ENCODE peak calls at places on chromosome 12, in ten cellular contexts. X is H9, Y is HFF-Myc, C is astrocyte of the spinal cord, E is gastrocnemius medialis, T is body of pancreas, L is cardiac fibroblast, D is kidney epithelial cell, K is nephron progenitor cell, J is astrocyte of the cerebellum. P is an unnamed sample.

GRCh38 chr12:2017724-2018337 is 13.6 kb upstream of the DCP1B start:
- DNase-seq in X (no peak), Y (no peak), C (no peak), E (no peak), T (no peak), L (no peak), D (no peak), K (peak), J (no peak), P (no peak)

GRCh38 chr12:52798003-52798670 is 2.2 kb upstream of the KRT3 start:
- DNase-seq in X (no peak), Y (no peak), C (peak), E (no peak), T (no peak), L (no peak), D (peak), K (no peak), J (peak), P (peak)

GRCh38 chr12:99605-100004 is 33.0 kb downstream of the IQSEC3 start:
- DNase-seq in X (peak), Y (no peak), C (peak), E (no peak), T (no peak), L (peak), D (no peak), K (peak), J (no peak), P (peak)

GRCh38 chr12:23945249-23945648 is 4.2 kb downstream of the SOX5 start:
- DNase-seq in X (no peak), Y (no peak), C (no peak), E (no peak), T (no peak), L (no peak), D (no peak), K (no peak), J (no peak), P (no peak)

GRCh38 chr12:113926792-113927191 is 39.3 kb downstream of the RBM19 start:
- DNase-seq in X (no peak), Y (no peak), C (peak), E (no peak), T (no peak), L (no peak), D (no peak), K (no peak), J (no peak), P (no peak)

GRCh38 chr12:123384318-123384993 is 524 bp downstream of the KMT5A start:
- DNase-seq in X (no peak), Y (no peak), C (no peak), E (no peak), T (no peak), L (no peak), D (no peak), K (peak), J (no peak), P (no peak)

GRCh38 chr12:65602191-65602578 is 222.1 kb upstream of the HMGA2 start:
- DNase-seq in X (no peak), Y (no peak), C (no peak), E (no peak), T (no peak), L (peak), D (no peak), K (no peak), J (no peak), P (no peak)

GRCh38 chr12:30533518-30533917 is 162.2 kb downstream of the IPO8 start:
- DNase-seq in X (no peak), Y (peak), C (no peak), E (no peak), T (no peak), L (peak), D (no peak), K (no peak), J (no peak), P (peak)

GRCh38 chr12:573226-573625 is 90.0 kb downstream of the NINJ2 start:
- DNase-seq in X (no peak), Y (no peak), C (no peak), E (no peak), T (no peak), L (no peak), D (no peak), K (no peak), J (no peak), P (no peak)

DNA sequence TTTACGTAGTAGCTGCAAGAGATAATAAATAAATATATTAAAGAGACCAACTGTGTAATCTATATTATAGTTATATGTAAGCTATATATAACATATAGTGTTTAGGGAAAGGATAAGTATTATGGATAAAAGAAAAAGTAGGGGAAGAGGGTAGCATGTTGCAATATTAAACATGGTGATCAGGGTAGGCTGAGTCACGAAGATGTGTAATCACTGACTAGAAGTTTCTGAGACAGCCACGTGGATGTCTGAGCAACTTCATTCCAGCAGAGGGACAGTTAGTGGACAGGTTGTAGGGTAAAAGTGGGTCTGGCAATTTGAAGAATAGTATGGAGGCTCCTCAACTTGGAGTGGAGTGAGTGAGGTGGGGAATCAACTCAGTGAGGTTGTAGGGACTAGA is 109.7 kb downstream of the ANO4 start:
- DNase-seq in X (no peak), Y (no peak), C (no peak), E (no peak), T (no peak), L (no peak), D (no peak), K (no peak), J (no peak), P (peak)
- TF ChIP-seq CTCF in X (no peak), Y (no peak), C (no peak), E (no peak), T (no peak), L (no peak), D (no peak), K (no peak), J (no peak), P (no peak)

GRCh38 chr12:48938805-48939204 is 13.5 kb upstream of the FKBP11 start:
- DNase-seq in X (no peak), Y (no peak), C (no peak), E (no peak), T (no peak), L (no peak), D (no peak), K (no peak), J (no peak), P (no peak)

GRCh38 chr12:48936379-48936979 is 11.2 kb upstream of the FKBP11 start:
- DNase-seq in X (peak), Y (no peak), C (peak), E (no peak), T (peak), L (peak), D (no peak), K (peak), J (peak), P (peak)

GRCh38 chr12:48934312-48934706 is 9.0 kb upstream of the FKBP11 start:
- DNase-seq in X (no peak), Y (no peak), C (no peak), E (no peak), T (no peak), L (peak), D (no peak), K (no peak), J (no peak), P (no peak)

GRCh38 chr12:48940181-48940580 is 14.9 kb upstream of the FKBP11 start:
- DNase-seq in X (no peak), Y (no peak), C (no peak), E (no peak), T (peak), L (no peak), D (no peak), K (no peak), J (no peak), P (peak)

DNA sequence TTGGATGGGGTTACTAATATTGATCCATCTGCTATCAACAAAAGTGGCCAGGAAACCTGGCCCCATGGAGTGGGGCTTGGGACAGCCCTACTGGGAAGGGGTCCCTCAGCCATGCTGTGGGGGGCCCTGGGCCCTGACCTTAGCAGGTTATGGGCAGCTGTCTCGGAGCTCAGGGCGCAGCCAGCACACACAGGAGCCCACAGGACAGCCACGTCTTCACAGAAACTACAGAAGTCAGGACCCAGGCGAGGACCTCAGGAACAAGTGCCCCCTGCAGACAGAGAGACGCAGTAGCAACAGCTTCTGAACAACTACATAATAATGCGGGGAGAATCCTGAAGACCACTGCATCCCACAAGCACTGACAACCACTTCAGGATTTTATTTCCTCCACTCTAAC is 11.9 kb upstream of the FKBP11 start:
- DNase-seq in X (peak), Y (no peak), C (no peak), E (no peak), T (no peak), L (no peak), D (no peak), K (no peak), J (no peak), P (no peak)
- TF ChIP-seq CTCF in X (peak), Y (peak), C (peak), E (no peak), T (no peak), L (peak), D (peak), K (no peak), J (peak), P (no peak)

GRCh38 chr12:6492838-6493579 is at the start of gene MRPL51:
- DNase-seq in X (peak), Y (peak), C (peak), E (peak), T (peak), L (peak), D (peak), K (peak), J (peak), P (peak)
- TF ChIP-seq CTCF in X (no peak), Y (no peak), C (no peak), E (no peak), T (no peak), L (no peak), D (no peak), K (no peak), J (no peak), P (no peak)

DNA sequence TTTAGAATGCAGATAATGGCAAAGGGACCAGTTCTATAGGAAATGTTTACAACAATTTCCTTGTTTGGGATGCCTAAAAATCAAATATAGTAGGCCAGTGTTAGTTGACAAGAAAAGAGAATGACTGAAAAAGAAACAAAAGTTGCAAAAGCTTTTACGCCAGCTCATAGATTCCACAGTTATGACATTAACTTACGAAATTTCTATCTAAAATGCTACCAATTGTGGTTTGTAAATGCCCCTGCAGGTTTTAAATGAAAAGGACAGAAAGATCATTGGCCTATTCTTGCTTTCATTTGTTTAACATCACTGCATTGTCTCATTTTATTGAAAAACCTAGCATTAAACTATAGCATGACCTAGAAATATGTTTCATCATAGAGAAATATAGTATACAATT is 345.8 kb downstream of the CCDC91 start:
- DNase-seq in X (no peak), Y (no peak), C (peak), E (no peak), T (no peak), L (peak), D (no peak), K (no peak), J (no peak), P (peak)
- TF ChIP-seq CTCF in X (no peak), Y (no peak), C (no peak), E (no peak), T (no peak), L (peak), D (no peak), K (no peak), J (no peak), P (no peak)

DNA sequence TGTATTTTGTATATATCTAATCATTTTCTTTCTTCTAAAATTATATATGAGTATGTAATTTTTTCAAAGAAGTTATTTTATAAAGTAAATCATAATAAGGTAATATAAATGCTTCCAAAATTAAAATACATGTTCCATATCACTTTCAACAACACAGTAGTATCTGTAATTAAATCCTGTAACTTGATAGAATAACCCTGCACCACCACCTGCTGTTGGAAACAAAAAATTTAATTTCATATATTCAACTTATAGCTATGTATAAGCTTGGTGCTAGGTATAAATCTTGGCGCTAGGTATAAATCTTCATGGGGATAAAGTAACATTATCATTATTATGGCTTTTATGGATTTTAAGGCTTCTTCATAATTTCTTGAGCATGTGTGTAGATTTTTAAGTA is 149.7 kb upstream of the DCN start:
- DNase-seq in X (no peak), Y (no peak), C (peak), E (no peak), T (no peak), L (peak), D (no peak), K (no peak), J (no peak), P (no peak)
- TF ChIP-seq CTCF in X (no peak), Y (no peak), C (no peak), E (no peak), T (no peak), L (no peak), D (no peak), K (no peak), J (no peak), P (no peak)

DNA sequence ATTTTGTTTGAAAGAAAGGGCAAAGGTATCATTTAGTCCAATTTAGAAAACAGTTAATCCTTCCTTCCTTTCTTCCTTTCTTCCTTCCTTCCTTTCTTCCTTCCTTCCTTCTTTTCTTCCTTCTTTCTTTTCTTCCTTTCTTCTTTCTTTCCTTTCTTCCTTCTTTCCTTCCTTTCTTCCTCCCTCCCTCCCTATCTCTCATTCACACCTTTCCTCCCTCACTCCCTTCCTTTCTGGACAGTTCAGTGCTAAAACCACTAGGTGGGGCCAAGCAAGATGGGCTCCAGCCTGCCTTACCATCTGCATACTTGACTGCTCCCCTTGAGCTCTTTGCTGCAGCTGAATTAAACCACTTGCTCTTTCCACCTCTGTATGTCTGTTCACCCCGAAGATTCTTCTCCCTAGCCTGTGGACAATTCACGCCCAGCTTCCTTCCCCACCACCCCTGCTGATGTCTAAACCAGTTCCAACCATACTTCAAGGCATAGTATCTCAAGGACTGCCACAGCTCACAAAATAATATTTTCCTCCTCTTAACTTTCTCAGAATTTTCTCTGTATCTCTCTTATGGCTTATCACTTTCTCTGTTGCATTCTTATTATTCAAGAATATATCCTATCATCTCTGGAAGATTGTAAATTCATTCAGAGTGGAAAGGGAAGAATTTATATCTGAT is 78.0 kb downstream of the DBX2 start:
- DNase-seq in X (peak), Y (no peak), C (no peak), E (no peak), T (no peak), L (peak), D (no peak), K (peak), J (no peak), P (peak)
- TF ChIP-seq CTCF in X (peak), Y (peak), C (peak), E (no peak), T (no peak), L (peak), D (peak), K (peak), J (peak), P (peak)

GRCh38 chr12:45281994-45282393 is 66.1 kb downstream of the ANO6 start:
- DNase-seq in X (no peak), Y (no peak), C (no peak), E (no peak), T (no peak), L (peak), D (no peak), K (no peak), J (no peak), P (peak)

GRCh38 chr12:45279916-45280547 is 64.1 kb downstream of the ANO6 start:
- DNase-seq in X (no peak), Y (no peak), C (no peak), E (no peak), T (no peak), L (no peak), D (no peak), K (no peak), J (no peak), P (no peak)

GRCh38 chr12:45276154-45276553 is 60.3 kb downstream of the ANO6 start:
- DNase-seq in X (no peak), Y (no peak), C (no peak), E (no peak), T (no peak), L (no peak), D (no peak), K (no peak), J (no peak), P (no peak)

GRCh38 chr12:45282411-45282810 is 66.5 kb downstream of the ANO6 start:
- DNase-seq in X (no peak), Y (no peak), C (no peak), E (no peak), T (no peak), L (no peak), D (no peak), K (no peak), J (no peak), P (no peak)

DNA sequence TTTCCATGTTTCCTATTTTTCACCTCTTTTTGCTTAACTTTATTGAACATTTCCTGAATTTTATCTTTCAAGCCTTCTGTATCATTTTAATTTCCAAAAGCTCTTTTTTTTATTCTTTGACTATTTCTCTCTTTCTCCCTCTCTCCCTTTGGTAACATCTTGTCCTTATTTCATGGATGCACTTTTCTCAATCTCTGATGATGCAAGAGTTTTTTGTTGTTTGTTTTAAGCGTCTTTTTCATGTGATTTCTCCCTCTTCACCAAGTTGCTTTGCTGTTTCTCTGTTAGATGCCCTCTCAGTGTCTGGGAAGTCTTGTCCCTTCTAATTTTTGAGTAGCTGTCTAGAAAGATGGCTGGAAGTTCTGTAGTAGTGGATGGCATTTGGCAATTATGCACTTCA is 62.6 kb downstream of the ANO6 start:
- DNase-seq in X (no peak), Y (no peak), C (no peak), E (no peak), T (no peak), L (no peak), D (no peak), K (no peak), J (no peak), P (peak)
- TF ChIP-seq CTCF in X (no peak), Y (no peak), C (no peak), E (no peak), T (no peak), L (no peak), D (no peak), K (no peak), J (no peak), P (no peak)

DNA sequence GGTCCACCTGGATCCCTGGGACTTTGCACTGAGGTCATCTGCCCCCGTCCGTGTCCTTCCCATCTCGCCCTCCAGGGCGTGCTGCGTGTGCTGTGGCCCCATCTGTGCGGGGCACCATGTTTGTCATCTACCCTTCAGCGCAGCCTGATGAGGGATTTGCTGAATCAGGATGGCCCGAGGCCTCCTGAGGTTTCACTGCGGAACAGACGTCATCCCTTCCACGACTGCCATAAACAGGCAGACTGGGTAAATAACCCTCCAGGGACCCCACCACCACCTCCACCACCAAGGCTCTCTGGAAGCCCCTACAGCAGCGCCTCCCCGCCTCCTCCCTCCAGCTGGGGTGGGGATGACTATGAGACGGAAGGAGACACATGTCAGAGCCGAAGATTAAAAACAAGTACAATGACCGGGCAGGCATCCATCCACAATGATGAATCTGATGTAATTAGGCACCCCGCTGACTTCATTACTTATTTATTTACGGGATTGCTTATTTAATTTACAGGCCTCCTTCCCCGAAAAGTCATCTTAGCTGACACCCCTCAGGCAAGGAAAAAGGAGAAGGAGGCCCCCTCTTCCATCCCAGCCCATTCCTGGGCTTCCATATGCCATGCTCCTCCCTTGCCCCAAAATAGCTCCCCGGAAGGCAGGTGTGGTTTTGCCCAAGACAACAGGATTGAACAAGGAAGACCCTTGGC is 39.4 kb downstream of the NCOR2 start:
- DNase-seq in X (no peak), Y (no peak), C (peak), E (no peak), T (no peak), L (no peak), D (no peak), K (no peak), J (no peak), P (peak)
- TF ChIP-seq CTCF in X (peak), Y (no peak), C (peak), E (no peak), T (no peak), L (no peak), D (no peak), K (no peak), J (peak), P (peak)

P was measured in foreskin fibroblast.